ENCODE peak calls at places on chromosomes 16 and 17, in nine cellular contexts. J, G, D, K, O, H, E, U and R are unnamed samples.

GRCh38 chr17:44007346-44008204 is 3.2 kb downstream of the NAGS start:
- DNase-seq in J (peak; percentile 38), G (no peak), D (no peak), K (peak; percentile 17), O (peak; percentile 26), H (no peak), E (peak; percentile 46), U (peak; percentile 23), R (no peak)

GRCh38 chr16:15966420-15967222 is 17.2 kb downstream of the ABCC1 start:
- DNase-seq in J (peak; percentile 91), G (peak; percentile 92), D (no peak), K (no peak), O (peak; percentile 92), H (no peak), E (peak; percentile 74), U (no peak), R (no peak)

GRCh38 chr16:68078726-68079615 is 6.2 kb upstream of the NFATC3 start:
- DNase-seq in J (no peak), G (no peak), D (no peak), K (no peak), O (no peak), H (no peak), E (no peak), U (no peak), R (no peak)

GRCh38 chr17:74019860-74020259 is 183.6 kb upstream of the RPL38 start:
- DNase-seq in J (no peak), G (no peak), D (no peak), K (no peak), O (no peak), H (no peak), E (no peak), U (no peak), R (no peak)

GRCh38 chr17:33200587-33200986 is 92.5 kb downstream of the ASIC2 start:
- DNase-seq in J (peak; percentile 28), G (no peak), D (peak; percentile 56), K (no peak), O (peak; percentile 3), H (no peak), E (peak; percentile 23), U (no peak), R (no peak)

GRCh38 chr17:76262732-76263344 is 2.3 kb upstream of the UBALD2 start:
- DNase-seq in J (no peak), G (no peak), D (no peak), K (peak; percentile 85), O (peak; percentile 94), H (no peak), E (no peak), U (peak; percentile 89), R (peak; percentile 68)

GRCh38 chr16:21646721-21647561 is 5.5 kb downstream of the IGSF6 start:
- DNase-seq in J (no peak), G (no peak), D (no peak), K (peak; percentile 91), O (no peak), H (no peak), E (no peak), U (no peak), R (no peak)

GRCh38 chr16:56081371-56081770 is 109.9 kb upstream of the GNAO1 start:
- DNase-seq in J (no peak), G (no peak), D (no peak), K (no peak), O (no peak), H (no peak), E (no peak), U (no peak), R (no peak)

GRCh38 chr16:89556750-89557149 is 3.7 kb upstream of the RPL13 start:
- DNase-seq in J (no peak), G (no peak), D (no peak), K (no peak), O (no peak), H (no peak), E (no peak), U (no peak), R (no peak)

GRCh38 chr16:89555780-89556179 is 4.7 kb upstream of the RPL13 start:
- DNase-seq in J (no peak), G (no peak), D (no peak), K (no peak), O (no peak), H (no peak), E (no peak), U (no peak), R (no peak)

GRCh38 chr16:89554343-89554742 is 6.1 kb upstream of the RPL13 start:
- DNase-seq in J (no peak), G (no peak), D (no peak), K (no peak), O (no peak), H (no peak), E (no peak), U (no peak), R (no peak)

GRCh38 chr16:89553733-89554132 is 6.7 kb upstream of the RPL13 start:
- DNase-seq in J (no peak), G (no peak), D (no peak), K (no peak), O (no peak), H (no peak), E (no peak), U (no peak), R (no peak)

DNA sequence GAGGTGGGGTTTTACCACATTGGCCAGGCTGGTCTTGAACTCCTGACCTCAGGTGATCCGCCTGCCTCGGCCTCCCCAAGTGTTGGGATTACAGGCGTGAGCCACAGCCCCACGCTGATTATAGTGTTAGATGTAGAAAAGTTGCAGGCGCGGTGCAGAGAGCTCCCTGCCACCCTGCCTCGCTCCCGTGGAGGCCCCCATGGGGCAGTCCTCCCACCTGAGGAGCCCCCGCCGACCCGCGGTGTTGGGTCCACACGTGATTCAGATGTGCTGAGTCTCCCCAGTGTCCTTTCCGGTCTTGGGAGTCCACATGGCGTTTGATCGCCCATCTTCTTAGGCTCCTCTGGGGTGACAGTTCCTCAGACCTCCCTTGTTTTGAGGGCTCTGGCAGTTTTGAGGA is 5.2 kb upstream of the RPL13 start:
- DNase-seq in J (no peak), G (no peak), D (no peak), K (no peak), O (no peak), H (no peak), E (no peak), U (no peak), R (no peak)
- H3K36me3 ChIP-seq in J (peaks cover 5% of the 10 kb centered on the region), G (peaks cover 15% of the 10 kb centered on the region), D (peaks cover 9% of the 10 kb centered on the region), K (peaks cover 46% of the 10 kb centered on the region), O (peaks cover 2% of the 10 kb centered on the region), H (no peaks in the 10 kb centered on the region), E (peaks cover 43% of the 10 kb centered on the region), U (no peaks in the 10 kb centered on the region), R (no peaks in the 10 kb centered on the region)

GRCh38 chr17:45435481-45435880 is 2.8 kb upstream of the ARHGAP27 start:
- DNase-seq in J (no peak), G (no peak), D (no peak), K (no peak), O (no peak), H (no peak), E (peak; percentile 11), U (no peak), R (no peak)
- H3K4me2 ChIP-seq in J (no peak overlapping the region), G (no peak overlapping the region), D (no peak overlapping the region), K (no peak overlapping the region), O (no peak overlapping the region), H (no peak overlapping the region), E (no peak overlapping the region), U (no peak overlapping the region), R (no peak overlapping the region)

GRCh38 chr17:58187063-58187462 is 5.5 kb upstream of the EPX start:
- DNase-seq in J (no peak), G (no peak), D (no peak), K (no peak), O (no peak), H (no peak), E (no peak), U (no peak), R (no peak)

GRCh38 chr17:58183514-58183913 is 9.0 kb upstream of the EPX start:
- DNase-seq in J (no peak), G (no peak), D (no peak), K (no peak), O (no peak), H (no peak), E (no peak), U (no peak), R (no peak)

GRCh38 chr17:58184986-58185761 is 7.4 kb upstream of the EPX start:
- DNase-seq in J (no peak), G (no peak), D (no peak), K (no peak), O (no peak), H (no peak), E (peak; percentile 17), U (no peak), R (no peak)

GRCh38 chr17:58186591-58186990 is 5.9 kb upstream of the EPX start:
- DNase-seq in J (no peak), G (no peak), D (no peak), K (no peak), O (no peak), H (no peak), E (no peak), U (no peak), R (no peak)

GRCh38 chr17:58184308-58184985 is 8.1 kb upstream of the EPX start:
- DNase-seq in J (peak; percentile 60), G (peak; percentile 55), D (peak; percentile 61), K (no peak), O (peak; percentile 81), H (peak; percentile 27), E (peak; percentile 24), U (no peak), R (no peak)
- TF ChIP-seq EZH2phosphoT487 in J (no peak), G (no peak), D (no peak), K (no peak), O (no peak), H (no peak), E (no peak), U (no peak), R (no peak)

GRCh38 chr17:60260540-60260939 is 110.8 kb downstream of the CA4 start:
- DNase-seq in J (no peak), G (no peak), D (no peak), K (no peak), O (no peak), H (no peak), E (no peak), U (no peak), R (no peak)

GRCh38 chr17:60252459-60252858 is 102.7 kb downstream of the CA4 start:
- DNase-seq in J (no peak), G (no peak), D (no peak), K (no peak), O (no peak), H (no peak), E (no peak), U (no peak), R (no peak)

GRCh38 chr17:60253048-60253447 is 103.3 kb downstream of the CA4 start:
- DNase-seq in J (peak; percentile 13), G (no peak), D (no peak), K (no peak), O (peak; percentile 9), H (no peak), E (no peak), U (no peak), R (no peak)

GRCh38 chr17:60256174-60256573 is 106.4 kb downstream of the CA4 start:
- DNase-seq in J (peak; percentile 32), G (no peak), D (no peak), K (no peak), O (no peak), H (no peak), E (no peak), U (no peak), R (no peak)

DNA sequence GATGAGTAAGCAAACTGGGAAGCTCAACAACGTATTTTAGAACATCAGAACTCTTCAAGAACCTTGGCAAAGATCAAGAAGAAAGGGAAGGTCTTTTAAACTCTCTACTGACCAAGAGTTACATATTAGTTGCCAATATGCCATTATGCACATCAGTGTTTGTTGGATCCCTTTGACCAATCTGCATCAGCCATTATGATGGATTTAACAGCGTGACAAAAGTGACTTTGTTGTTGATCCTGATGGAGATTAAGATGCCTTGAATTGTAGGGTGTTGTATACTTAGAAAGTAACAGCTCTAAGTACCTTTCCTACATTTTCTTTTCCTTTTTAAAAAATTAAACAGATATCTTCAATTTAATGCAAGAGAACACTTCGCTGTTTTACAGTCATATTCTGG is 108.5 kb downstream of the CA4 start:
- DNase-seq in J (no peak), G (no peak), D (no peak), K (no peak), O (no peak), H (no peak), E (no peak), U (no peak), R (no peak)
- H3K36me3 ChIP-seq in J (peaks cover 54% of the 10 kb centered on the region), G (no peaks in the 10 kb centered on the region), D (peaks cover 6% of the 10 kb centered on the region), K (peaks cover 10% of the 10 kb centered on the region), O (no peaks in the 10 kb centered on the region), H (no peaks in the 10 kb centered on the region), E (peaks cover 34% of the 10 kb centered on the region), U (no peaks in the 10 kb centered on the region), R (no peaks in the 10 kb centered on the region)